ENCODE peak calls at places on chromosomes 2 and 18, in nine cellular contexts. Q, N, S, I, M, U, A, B and J are unnamed samples.

GRCh38 chr18:2223859-2224258 is 347.4 kb downstream of the METTL4 start:
- DNase-seq in Q (no peak), N (no peak), S (no peak), I (peak), M (no peak), U (peak), A (peak), B (no peak), J (no peak)

GRCh38 chr2:69844560-69844959 is 15.1 kb downstream of the GMCL1 start:
- DNase-seq in Q (no peak), N (no peak), S (no peak), I (no peak), M (no peak), U (no peak), A (no peak), B (no peak), J (no peak)

GRCh38 chr18:2538844-2539243 is 32.5 kb downstream of the METTL4 start:
- DNase-seq in Q (no peak), N (no peak), S (no peak), I (no peak), M (no peak), U (no peak), A (no peak), B (no peak), J (no peak)

GRCh38 chr2:30234180-30234971 is 3.0 kb downstream of the LBH start:
- DNase-seq in Q (no peak), N (peak), S (peak), I (no peak), M (no peak), U (peak), A (no peak), B (peak), J (no peak)

GRCh38 chr2:230660294-230661060 is 52.2 kb upstream of the CAB39 start:
- DNase-seq in Q (no peak), N (no peak), S (no peak), I (no peak), M (peak), U (no peak), A (peak), B (peak), J (no peak)

GRCh38 chr2:85704800-85705679 is 10.9 kb downstream of the GNLY start:
- DNase-seq in Q (peak), N (no peak), S (no peak), I (no peak), M (no peak), U (no peak), A (no peak), B (no peak), J (peak)

GRCh38 chr2:30252723-30253688 is 21.7 kb downstream of the LBH start:
- DNase-seq in Q (peak), N (peak), S (no peak), I (no peak), M (peak), U (peak), A (no peak), B (peak), J (no peak)

GRCh38 chr2:18829331-18829902 is 240.0 kb upstream of the NT5C1B start:
- DNase-seq in Q (no peak), N (no peak), S (no peak), I (no peak), M (no peak), U (peak), A (no peak), B (no peak), J (no peak)

GRCh38 chr2:40487592-40487991 is 35.7 kb upstream of the SLC8A1 start:
- DNase-seq in Q (no peak), N (no peak), S (no peak), I (no peak), M (no peak), U (no peak), A (no peak), B (no peak), J (no peak)